ENCODE peak calls at places on chromosomes 12 and 14, in ten cellular contexts. R is CD8-positive, alpha-beta memory T cell; P is body of pancreas; G is CD8-positive, alpha-beta T cell; T is Karpas-422; O is fibroblast of lung; H is BE2C; D is kidney epithelial cell; N is neuronal stem cell; Q is right atrium auricular region. V is an unnamed sample.
A peak's percentile ranks its signal among the peaks of the same experiment; 100 is the strongest.

GRCh38 chr14:104093366-104094055 is 8.0 kb downstream of the ASPG start:
- DNase-seq in R (no peak), P (no peak), G (no peak), T (peak; percentile 64), O (no peak), H (peak; percentile 50), D (no peak), N (no peak), Q (no peak), V (no peak)

GRCh38 chr14:92863281-92863680 is 59.7 kb upstream of the CHGA start:
- DNase-seq in R (no peak), P (no peak), G (no peak), T (no peak), O (no peak), H (no peak), D (no peak), N (no peak), Q (no peak), V (no peak)

GRCh38 chr12:16258963-16259362 is 18.5 kb downstream of the SLC15A5 start:
- DNase-seq in R (no peak), P (no peak), G (no peak), T (peak; percentile 21), O (no peak), H (no peak), D (no peak), N (no peak), Q (no peak), V (no peak)

GRCh38 chr12:3342051-3342450 is 149.0 kb upstream of the PRMT8 start:
- DNase-seq in R (no peak), P (peak; percentile 27), G (no peak), T (peak; percentile 54), O (peak; percentile 11), H (peak; percentile 57), D (no peak), N (peak; percentile 46), Q (no peak), V (no peak)

GRCh38 chr12:7729683-7730195 is 17.4 kb downstream of the CLEC4C start:
- DNase-seq in R (no peak), P (no peak), G (no peak), T (no peak), O (no peak), H (no peak), D (no peak), N (no peak), Q (no peak), V (no peak)

GRCh38 chr14:99412122-99413061 is 68.3 kb downstream of the SETD3 start:
- DNase-seq in R (no peak), P (peak; percentile 28), G (no peak), T (no peak), O (peak; percentile 74), H (no peak), D (peak; percentile 19), N (no peak), Q (no peak), V (no peak)

GRCh38 chr12:4214912-4215861 is 58.4 kb upstream of the CCND2 start:
- DNase-seq in R (no peak), P (peak; percentile 75), G (peak; percentile 34), T (peak; percentile 72), O (no peak), H (no peak), D (no peak), N (no peak), Q (peak; percentile 74), V (peak; percentile 23)

GRCh38 chr14:76812093-76812421 is 625 bp downstream of the ANGEL1 start:
- DNase-seq in R (no peak), P (no peak), G (no peak), T (peak; percentile 75), O (no peak), H (no peak), D (no peak), N (no peak), Q (no peak), V (peak; percentile 30)

DNA sequence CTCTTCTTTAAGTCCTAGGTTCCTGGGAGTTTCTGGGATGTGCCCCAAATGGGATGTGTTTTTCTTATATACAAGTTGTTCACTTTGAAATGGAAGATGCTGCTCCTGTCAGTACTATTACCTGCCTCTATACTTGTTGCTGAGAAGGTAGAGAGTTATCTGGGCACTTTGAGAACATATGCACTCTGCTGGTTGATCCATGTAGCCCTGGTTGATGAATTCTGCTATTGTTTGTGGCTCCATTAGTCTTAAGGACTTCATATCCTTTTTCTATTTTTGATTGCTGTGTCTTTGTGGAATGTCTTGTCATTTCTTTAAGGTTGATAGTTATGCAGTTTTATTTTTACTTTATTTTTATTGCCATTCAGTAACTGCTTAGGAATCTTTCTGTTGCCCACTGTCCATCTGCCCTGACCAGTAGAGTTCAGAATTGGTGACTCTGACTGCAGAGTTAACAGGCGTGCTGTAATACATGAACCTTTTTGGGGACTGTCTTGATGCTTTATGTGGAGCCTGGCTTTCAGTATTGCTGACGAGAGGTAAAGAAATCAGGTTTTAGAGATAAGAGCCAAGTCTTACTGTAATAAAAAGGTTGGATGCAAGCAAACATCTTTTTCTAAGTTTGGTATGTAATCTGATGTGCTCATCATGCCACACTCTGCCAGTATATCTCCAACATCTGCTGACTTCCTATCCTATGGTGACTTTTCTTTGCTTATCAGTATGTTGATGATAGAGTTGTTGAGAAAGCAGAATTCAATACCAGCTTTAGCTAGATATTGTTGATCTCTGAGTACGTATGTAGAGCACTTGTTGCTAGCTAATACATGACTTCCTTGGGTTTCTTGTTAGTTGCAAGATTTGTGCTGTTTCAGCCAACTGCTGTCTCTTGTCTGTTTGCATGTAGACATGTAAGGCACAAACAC is 1.6 kb downstream of the GMPR2 start:
- DNase-seq in R (no peak), P (no peak), G (no peak), T (peak; percentile 59), O (no peak), H (no peak), D (no peak), N (no peak), Q (no peak), V (no peak)
- H3K36me3 ChIP-seq in R (peaks cover 53% of the 10 kb centered on the region), P (no peaks in the 10 kb centered on the region), G (peaks cover 16% of the 10 kb centered on the region), T (peaks cover 47% of the 10 kb centered on the region), O (peaks cover 21% of the 10 kb centered on the region), H (peaks cover 24% of the 10 kb centered on the region), D (peaks cover 2% of the 10 kb centered on the region), N (peaks cover 59% of the 10 kb centered on the region), Q (peaks cover 39% of the 10 kb centered on the region), V (no peaks in the 10 kb centered on the region)

DNA sequence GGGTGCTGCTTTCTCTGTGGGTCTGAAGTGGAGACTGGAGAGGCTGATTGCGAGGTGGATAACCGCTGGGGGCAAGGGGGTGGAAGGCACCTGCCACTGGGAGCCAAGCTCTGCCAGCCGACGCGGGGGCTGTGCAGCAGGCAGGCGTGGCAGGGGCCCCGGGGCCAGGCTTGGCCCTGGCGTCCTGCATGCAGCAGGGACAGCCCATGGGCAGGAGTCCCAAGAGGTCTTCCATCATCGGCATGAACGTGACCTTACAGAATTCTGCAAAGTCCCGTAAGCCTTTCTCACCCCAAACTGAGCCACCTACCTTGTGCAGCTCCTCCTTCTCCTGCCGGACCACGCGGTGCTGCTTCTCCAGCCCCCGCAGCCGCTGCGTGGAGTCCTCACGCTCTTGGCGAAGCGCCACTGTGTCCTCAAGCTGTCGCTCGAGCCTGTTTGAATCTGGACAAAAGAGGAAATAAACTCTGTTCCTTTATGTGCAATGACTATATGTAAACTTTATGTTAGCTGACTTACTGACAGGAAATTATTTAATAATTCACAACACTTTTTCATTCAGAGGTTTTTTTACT is 51.3 kb downstream of the AMN start:
- DNase-seq in R (no peak), P (no peak), G (no peak), T (no peak), O (no peak), H (no peak), D (no peak), N (no peak), Q (no peak), V (no peak)
- H3K36me3 ChIP-seq in R (no peaks in the 10 kb centered on the region), P (peaks cover 21% of the 10 kb centered on the region), G (no peaks in the 10 kb centered on the region), T (no peaks in the 10 kb centered on the region), O (peaks cover 39% of the 10 kb centered on the region), H (peaks cover 65% of the 10 kb centered on the region), D (peaks cover 3% of the 10 kb centered on the region), N (peaks cover 91% of the 10 kb centered on the region), Q (peaks cover 94% of the 10 kb centered on the region), V (peaks cover 20% of the 10 kb centered on the region)

DNA sequence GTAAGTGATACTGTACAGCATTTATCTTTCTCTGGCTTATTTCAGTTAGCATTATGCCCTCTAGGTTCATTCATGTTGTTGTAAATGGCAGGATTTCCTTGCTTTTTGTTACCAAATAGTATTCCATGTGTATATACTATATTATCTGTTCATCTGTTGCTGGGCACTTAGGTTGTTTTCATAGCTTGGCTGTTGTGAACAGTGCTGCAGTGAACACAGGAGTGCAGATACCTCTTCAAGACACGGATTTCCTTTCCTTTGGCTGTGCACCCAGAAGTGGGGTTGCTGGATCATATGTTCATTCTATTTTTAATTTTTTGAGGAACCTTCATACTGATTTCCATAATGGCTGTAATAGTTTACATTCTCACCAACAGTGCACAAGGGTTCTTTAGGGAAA is 21.5 kb downstream of the EP400 start:
- DNase-seq in R (no peak), P (no peak), G (no peak), T (no peak), O (no peak), H (no peak), D (no peak), N (no peak), Q (peak; percentile 7), V (no peak)
- H3K36me3 ChIP-seq in R (no peaks in the 10 kb centered on the region), P (no peaks in the 10 kb centered on the region), G (no peaks in the 10 kb centered on the region), T (no peaks in the 10 kb centered on the region), O (no peaks in the 10 kb centered on the region), H (no peaks in the 10 kb centered on the region), D (no peaks in the 10 kb centered on the region), N (peaks cover 23% of the 10 kb centered on the region), Q (no peaks in the 10 kb centered on the region), V (no peaks in the 10 kb centered on the region)

GRCh38 chr12:113187588-113187987 is 2.1 kb downstream of the RITA1 start:
- DNase-seq in R (no peak), P (no peak), G (no peak), T (no peak), O (no peak), H (no peak), D (no peak), N (no peak), Q (no peak), V (no peak)

GRCh38 chr12:113186033-113186365 is 478 bp downstream of the RITA1 start:
- DNase-seq in R (no peak), P (no peak), G (no peak), T (peak; percentile 83), O (peak; percentile 37), H (no peak), D (no peak), N (no peak), Q (no peak), V (no peak)

GRCh38 chr12:113185180-113186032 is at the start of the genes DDX54 and RITA1:
- DNase-seq in R (peak; percentile 77), P (peak; percentile 81), G (peak; percentile 74), T (peak; percentile 92), O (peak; percentile 72), H (peak; percentile 90), D (no peak), N (peak; percentile 87), Q (peak; percentile 81), V (peak; percentile 75)

GRCh38 chr12:113184900-113185179 is 438 bp downstream of the DDX54 start:
- DNase-seq in R (peak; percentile 82), P (peak; percentile 89), G (peak; percentile 88), T (peak; percentile 96), O (peak; percentile 88), H (peak; percentile 91), D (no peak), N (peak; percentile 86), Q (peak; percentile 90), V (peak; percentile 85)

DNA sequence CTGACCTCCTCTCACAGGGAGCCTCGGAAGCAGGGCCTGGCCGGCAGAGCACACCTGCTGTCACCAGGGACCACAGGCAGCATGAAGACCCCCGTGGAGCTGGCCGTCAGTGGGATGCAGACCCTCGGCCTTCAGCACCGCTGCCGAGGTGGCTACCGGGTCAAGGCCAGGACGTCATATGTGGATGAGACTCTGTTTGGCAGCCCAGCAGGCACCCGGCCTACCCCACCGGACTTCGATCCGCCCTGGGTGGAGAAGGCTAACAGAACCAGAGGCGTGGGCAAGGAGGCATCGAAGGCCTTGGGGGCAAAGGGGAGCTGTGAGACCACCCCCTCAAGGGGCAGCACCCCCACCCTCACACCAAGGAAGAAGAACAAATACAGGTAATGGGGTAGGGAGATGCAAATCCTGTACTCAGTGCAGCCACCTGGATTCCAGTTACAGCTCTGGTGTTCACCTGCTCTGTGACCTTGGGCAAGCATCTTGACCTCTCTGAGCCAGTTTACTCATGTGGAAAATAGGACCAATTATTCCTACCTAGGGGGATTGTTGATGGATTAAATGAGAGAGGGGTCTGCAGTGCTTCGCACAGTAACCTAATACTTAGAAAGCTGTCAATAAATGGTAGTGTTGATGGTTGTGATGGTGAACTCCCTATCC is 1.3 kb downstream of the RITA1 start:
- DNase-seq in R (no peak), P (no peak), G (no peak), T (no peak), O (no peak), H (no peak), D (no peak), N (no peak), Q (no peak), V (no peak)
- H3K36me3 ChIP-seq in R (peaks cover 7% of the 10 kb centered on the region), P (no peaks in the 10 kb centered on the region), G (peaks cover 5% of the 10 kb centered on the region), T (peaks cover 20% of the 10 kb centered on the region), O (peaks cover 2% of the 10 kb centered on the region), H (peaks cover 28% of the 10 kb centered on the region), D (no peaks in the 10 kb centered on the region), N (peaks cover 38% of the 10 kb centered on the region), Q (peaks cover 7% of the 10 kb centered on the region), V (no peaks in the 10 kb centered on the region)

V was measured in breast epithelium.